ENCODE peak calls at places on chromosomes 5 and 9, in six cellular contexts. T is HCT116; H is CD8-positive, alpha-beta T cell; G is upper lobe of right lung; J is AG04450; V is heart left ventricle. Q is an unnamed sample.

GRCh38 chr9:2299156-2299842 is 284.2 kb downstream of the SMARCA2 start:
- DNase-seq in H (no peak), T (no peak), J (no peak), G (peak; percentile 77), V (no peak), Q (no peak)

GRCh38 chr9:111993319-111993718 is 96.7 kb downstream of the UGCG start:
- DNase-seq in G (no peak), V (no peak), T (no peak), H (no peak), J (no peak), Q (no peak)

GRCh38 chr5:18807256-18808193 is 1173.3 kb downstream of the TAF11L14 start:
- DNase-seq in G (no peak), J (no peak), H (no peak), T (no peak), V (no peak), Q (no peak)

GRCh38 chr5:126519637-126520592 is 75.1 kb downstream of the ALDH7A1 start:
- DNase-seq in G (no peak), V (no peak), J (no peak), H (no peak), T (no peak), Q (no peak)

GRCh38 chr5:154288145-154288544 is 97.6 kb downstream of the GALNT10 start:
- DNase-seq in G (no peak), T (no peak), H (no peak), J (no peak), V (no peak), Q (no peak)

GRCh38 chr5:74227081-74227480 is 413.4 kb downstream of the ENC1 start:
- DNase-seq in G (no peak), T (no peak), J (no peak), V (no peak), H (no peak), Q (no peak)

GRCh38 chr9:117412841-117413240 is 2.0 kb downstream of the ASTN2 start:
- DNase-seq in H (no peak), V (no peak), J (no peak), T (no peak), G (no peak), Q (no peak)

GRCh38 chr9:120886490-120886967 is 9.5 kb upstream of the PHF19 start:
- DNase-seq in H (no peak), G (no peak), T (no peak), J (no peak), V (no peak), Q (peak; percentile 69)

GRCh38 chr9:81894891-81895290 is 33.3 kb upstream of the SPATA31D4 start:
- DNase-seq in G (no peak), T (no peak), V (no peak), H (no peak), J (no peak), Q (no peak)
- TF ChIP-seq CTCF in G (no peak), T (no peak), V (no peak), H (no peak), J (no peak), Q (no peak)

DNA sequence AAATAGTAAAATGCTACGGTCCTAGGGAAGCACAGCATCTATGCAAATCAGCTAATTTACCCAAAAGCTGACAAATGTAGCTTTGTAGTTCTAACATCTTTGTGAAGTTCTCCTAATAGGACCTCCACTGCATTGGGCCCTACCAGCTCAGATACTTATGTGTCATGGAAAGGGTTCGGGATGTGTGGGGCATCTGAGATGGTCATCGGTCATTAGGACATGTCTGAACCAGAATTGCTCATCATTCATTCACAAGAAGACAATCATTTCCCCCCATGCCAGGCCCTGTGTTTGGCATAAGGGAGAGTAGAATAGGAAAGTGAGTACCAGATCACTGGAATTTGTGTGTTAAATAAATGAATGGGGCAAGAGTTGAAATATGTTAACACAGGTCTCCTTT is 35.7 kb downstream of the PWWP2A start:
- DNase-seq in G (no peak), J (no peak), H (no peak), V (no peak), T (no peak), Q (no peak)
- H3K4me3 ChIP-seq in G (no peak overlapping the region), J (no peak overlapping the region), H (no peak overlapping the region), V (no peak overlapping the region), T (no peak overlapping the region), Q (no peak overlapping the region)

GRCh38 chr9:21972361-21972760 is 21.8 kb downstream of the CDKN2A start:
- DNase-seq in J (no peak), T (no peak), G (no peak), H (no peak), V (no peak), Q (no peak)
- H3K27me3 ChIP-seq in J (peaks cover 77% of the 10 kb centered on the region), T (no peaks in the 10 kb centered on the region), G (peaks cover 99% of the 10 kb centered on the region), H (peaks cover 92% of the 10 kb centered on the region), V (peaks cover 100% of the 10 kb centered on the region), Q (peaks cover 75% of the 10 kb centered on the region)

DNA sequence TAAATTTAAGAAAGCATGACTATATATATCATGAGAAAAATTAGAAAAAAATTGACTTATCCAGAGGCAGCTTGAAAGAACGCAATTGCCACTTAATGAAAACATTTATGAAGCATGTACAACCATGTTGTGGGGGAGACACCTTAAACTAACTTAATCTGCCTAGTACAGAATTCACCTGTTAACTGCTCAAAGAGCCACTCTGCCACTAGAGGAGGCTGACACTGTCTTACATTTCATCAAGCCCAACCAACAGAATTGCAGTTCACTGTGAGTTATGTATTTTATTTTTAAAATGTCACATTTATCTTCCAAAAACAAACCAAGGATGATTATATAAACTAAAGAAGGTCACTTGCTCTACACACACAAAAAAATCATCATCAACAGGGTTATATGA is 252.9 kb downstream of the MLLT3 start:
- DNase-seq in H (no peak), V (no peak), G (no peak), J (no peak), T (no peak), Q (no peak)
- TF ChIP-seq CTCF in H (no peak), V (no peak), G (no peak), J (no peak), T (no peak), Q (peak; percentile 10)

DNA sequence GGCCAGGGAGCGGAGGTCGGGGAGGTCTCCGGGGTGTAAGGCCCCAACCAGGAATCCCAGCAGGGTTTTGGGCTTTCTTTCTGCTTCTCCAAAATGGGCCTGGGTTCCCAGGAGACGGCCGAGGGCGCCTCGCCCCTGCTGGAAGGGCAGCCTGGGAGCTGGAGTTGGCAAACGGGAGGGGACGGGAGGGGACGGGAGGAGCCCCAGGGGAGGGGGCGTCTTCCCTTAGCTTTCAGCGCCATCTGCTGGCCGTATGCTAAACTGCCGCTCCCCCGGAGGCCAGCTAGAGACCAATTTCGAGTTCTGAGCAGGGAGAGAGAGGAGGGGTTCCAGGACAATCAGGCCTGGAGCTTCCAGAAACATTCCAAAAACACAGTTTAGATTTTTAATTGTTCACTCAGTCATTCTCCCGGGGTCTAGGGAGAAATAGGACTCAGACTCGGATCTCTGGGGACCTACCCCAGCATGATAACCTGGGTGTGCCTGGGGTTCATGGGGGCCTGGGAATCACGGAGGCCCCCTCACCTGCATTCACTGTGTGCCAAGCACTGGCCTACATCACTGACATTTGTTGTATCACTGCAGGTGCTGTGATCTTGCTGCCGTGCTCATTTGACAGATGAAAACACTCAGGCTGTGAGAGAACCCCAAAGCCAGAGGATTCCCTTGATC is 23.0 kb upstream of the ZBTB43 start:
- DNase-seq in T (peak; percentile 68), J (peak; percentile 39), H (peak; percentile 87), V (peak; percentile 79), G (peak; percentile 91), Q (no peak)
- H3K4me3 ChIP-seq in T (no peak overlapping the region), J (peak overlapping the region; percentile 32), H (no peak overlapping the region), V (no peak overlapping the region), G (no peak overlapping the region), Q (no peak overlapping the region)

GRCh38 chr9:126638571-126639132 is 24.9 kb downstream of the LMX1B start:
- DNase-seq in H (no peak), G (no peak), J (no peak), T (no peak), V (no peak), Q (no peak)

GRCh38 chr9:126643945-126644527 is 30.3 kb downstream of the LMX1B start:
- DNase-seq in H (no peak), T (no peak), J (no peak), G (no peak), V (no peak), Q (no peak)

GRCh38 chr9:126642839-126643238 is 29.1 kb downstream of the LMX1B start:
- DNase-seq in J (no peak), V (no peak), G (no peak), H (no peak), T (no peak), Q (no peak)

GRCh38 chr9:126641118-126641851 is 27.6 kb downstream of the LMX1B start:
- DNase-seq in T (no peak), J (no peak), V (no peak), H (no peak), G (no peak), Q (no peak)

GRCh38 chr9:126642009-126642744 is 28.4 kb downstream of the LMX1B start:
- DNase-seq in T (no peak), G (no peak), V (no peak), J (no peak), H (no peak), Q (no peak)
- H3K27me3 ChIP-seq in T (no peaks in the 10 kb centered on the region), G (peaks cover 80% of the 10 kb centered on the region), V (peaks cover 66% of the 10 kb centered on the region), J (peaks cover 95% of the 10 kb centered on the region), H (peaks cover 2% of the 10 kb centered on the region), Q (peaks cover 92% of the 10 kb centered on the region)

GRCh38 chr9:107942870-107943269 is 453.3 kb upstream of the KLF4 start:
- DNase-seq in V (no peak), G (no peak), H (no peak), J (no peak), T (peak; percentile 10), Q (no peak)
- TF ChIP-seq CTCF in V (no peak), G (no peak), H (no peak), J (no peak), T (no peak), Q (no peak)

DNA sequence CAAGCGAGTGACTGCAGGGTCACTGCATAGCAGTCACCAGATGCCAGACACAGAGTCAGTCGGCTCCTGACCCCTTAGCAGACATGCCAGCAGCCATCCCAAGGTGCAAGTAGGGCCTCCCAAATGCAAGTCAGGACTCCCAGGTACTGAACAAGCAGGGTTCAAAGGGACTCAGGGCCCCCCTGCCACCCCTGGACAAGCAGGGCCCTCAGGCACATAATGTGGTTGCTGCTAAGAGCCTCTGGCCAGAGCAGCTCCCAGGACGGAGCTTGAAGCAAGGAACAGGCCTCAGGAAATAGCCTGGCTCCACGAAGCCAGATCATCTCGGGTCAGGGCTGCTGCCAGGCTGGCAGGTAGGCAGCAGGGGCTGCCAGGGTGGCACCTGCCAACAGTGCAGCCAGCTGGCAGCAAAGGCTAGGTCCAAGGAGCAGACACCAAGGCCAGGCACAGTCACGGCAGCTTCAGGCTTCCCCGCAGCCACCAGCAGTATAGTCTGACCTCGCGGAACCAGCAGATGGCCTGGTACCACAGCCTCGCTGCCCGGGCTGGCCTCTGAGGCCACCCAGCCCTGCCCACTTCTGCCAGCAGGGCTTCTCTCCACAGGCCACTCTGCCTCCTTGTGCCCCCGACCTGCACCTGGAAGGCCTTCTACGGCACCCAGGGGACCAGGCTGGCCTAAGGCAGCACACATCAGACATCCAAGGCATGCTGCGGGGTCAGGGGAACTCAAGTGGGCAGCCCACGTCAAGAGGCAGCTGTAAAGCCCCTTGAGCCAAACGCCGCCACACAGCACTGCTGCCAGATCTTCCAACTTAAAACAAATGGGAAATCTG is 7.4 kb downstream of the EEIG1 start:
- DNase-seq in V (no peak), J (no peak), H (peak; percentile 19), T (no peak), G (no peak), Q (no peak)
- H3K4me3 ChIP-seq in V (no peak overlapping the region), J (no peak overlapping the region), H (peak overlapping the region; percentile 73), T (no peak overlapping the region), G (no peak overlapping the region), Q (no peak overlapping the region)

Q was measured in kidney epithelial cell.